ENCODE peak calls at places on chromosomes 11 and 22, in seven cellular contexts. S is NCI-H460; C is CD4-positive, CD25-positive, alpha-beta regulatory T cell; T is NCI-H1092; Y is WTC11; H is HFFc6; N is left colon. E is an unnamed sample.

GRCh38 chr22:35792501-35792900 is 74.8 kb downstream of the APOL5 start:
- DNase-seq in S (no peak), C (no peak), T (no peak), Y (no peak), H (no peak), N (no peak), E (no peak)

GRCh38 chr22:20243545-20244249 is 24.4 kb downstream of the RTN4R start:
- DNase-seq in S (peak), C (peak), T (peak), Y (no peak), H (peak), N (peak), E (peak)

GRCh38 chr11:123404626-123405025 is 25.4 kb upstream of the GRAMD1B start:
- DNase-seq in S (no peak), C (no peak), T (no peak), Y (no peak), H (no peak), N (no peak), E (no peak)

GRCh38 chr11:118088531-118088930 is 1.8 kb upstream of the SMIM35 start:
- DNase-seq in S (no peak), C (no peak), T (no peak), Y (no peak), H (no peak), N (peak), E (no peak)

GRCh38 chr11:19882356-19882755 is 169.7 kb downstream of the NAV2 start:
- DNase-seq in S (no peak), C (no peak), T (no peak), Y (no peak), H (no peak), N (no peak), E (no peak)

GRCh38 chr11:102451693-102452460 is 688 bp downstream of the TMEM123 start:
- DNase-seq in S (no peak), C (peak), T (peak), Y (peak), H (peak), N (peak), E (peak)

GRCh38 chr11:34936945-34937344 is 20.5 kb downstream of the PDHX start:
- DNase-seq in S (no peak), C (peak), T (no peak), Y (no peak), H (no peak), N (no peak), E (no peak)

GRCh38 chr22:27919943-27920755 is 1.1 kb upstream of the PITPNB start:
- DNase-seq in S (no peak), C (no peak), T (peak), Y (no peak), H (peak), N (no peak), E (peak)

GRCh38 chr22:23815781-23816551 is 22.8 kb downstream of the DERL3 start:
- DNase-seq in S (no peak), C (no peak), T (no peak), Y (no peak), H (no peak), N (no peak), E (no peak)

GRCh38 chr22:42939941-42940653 is 74.9 kb downstream of the PACSIN2 start:
- DNase-seq in S (peak), C (no peak), T (no peak), Y (no peak), H (peak), N (peak), E (no peak)

GRCh38 chr11:118790357-118791014 is 478 bp downstream of the DDX6 start:
- DNase-seq in S (peak), C (peak), T (peak), Y (peak), H (peak), N (peak), E (peak)